ENCODE peak calls at places on chromosomes 12 and 14, in nine cellular contexts. Q is progenitor cell of endocrine pancreas; P is lower leg skin; N is hepatocyte; R is GM13977; T is HCT116; G is CD4-positive, alpha-beta T cell; B is glutamatergic neuron; U is WERI-Rb-1. X is an unnamed sample.

GRCh38 chr14:84646791-84647500 is 883.0 kb upstream of the FLRT2 start:
- DNase-seq in Q (no peak), T (no peak), P (no peak), B (no peak), U (no peak), R (no peak), N (no peak), G (no peak), X (no peak)

GRCh38 chr14:69713976-69714716 is 52.8 kb upstream of the SRSF5 start:
- DNase-seq in Q (no peak), G (no peak), P (no peak), B (no peak), R (no peak), U (peak), T (no peak), N (no peak), X (no peak)

GRCh38 chr12:84276215-84276614 is 636.4 kb downstream of the SLC6A15 start:
- DNase-seq in U (no peak), B (no peak), Q (no peak), G (no peak), N (no peak), R (no peak), P (no peak), T (no peak), X (no peak)

GRCh38 chr12:49355913-49356312 is 9.2 kb downstream of the DNAJC22 start:
- DNase-seq in R (no peak), G (no peak), P (no peak), Q (no peak), U (no peak), N (no peak), T (no peak), B (no peak), X (peak)

GRCh38 chr12:31261744-31262143 is 64.2 kb downstream of the SINHCAF start:
- DNase-seq in U (no peak), P (no peak), T (no peak), G (no peak), B (no peak), Q (no peak), R (no peak), N (no peak), X (no peak)

GRCh38 chr12:87870061-87870460 is 159.1 kb downstream of the C12orf50 start:
- DNase-seq in U (no peak), G (no peak), P (no peak), T (no peak), N (no peak), R (no peak), Q (no peak), B (no peak), X (no peak)

GRCh38 chr12:46233985-46234384 is 34.9 kb downstream of the SLC38A1 start:
- DNase-seq in P (no peak), G (no peak), N (no peak), B (no peak), U (no peak), R (no peak), Q (no peak), T (no peak), X (no peak)

GRCh38 chr12:52802442-52802841 is 6.5 kb upstream of the KRT3 start:
- DNase-seq in N (no peak), P (no peak), R (no peak), U (no peak), Q (no peak), B (no peak), T (no peak), G (no peak), X (no peak)

GRCh38 chr12:69007166-69007857 is 74.3 kb upstream of the CPM start:
- DNase-seq in R (no peak), Q (no peak), U (no peak), T (no peak), G (no peak), B (no peak), P (no peak), N (peak), X (no peak)

GRCh38 chr12:93908846-93909592 is 231.8 kb downstream of the CRADD start:
- DNase-seq in U (no peak), B (no peak), Q (no peak), N (no peak), T (no peak), R (no peak), G (no peak), P (no peak), X (no peak)

GRCh38 chr14:55628426-55628825 is 48.4 kb downstream of the KTN1 start:
- DNase-seq in R (no peak), B (no peak), U (no peak), P (no peak), G (no peak), N (no peak), Q (no peak), T (no peak), X (no peak)

GRCh38 chr14:84312551-84312950 is 1217.4 kb upstream of the FLRT2 start:
- DNase-seq in T (no peak), N (no peak), U (no peak), G (no peak), B (no peak), P (no peak), Q (no peak), R (no peak), X (no peak)

GRCh38 chr12:88237954-88238353 is 95.8 kb downstream of the TMTC3 start:
- DNase-seq in B (no peak), R (no peak), N (no peak), G (no peak), T (peak), P (no peak), U (no peak), Q (no peak), X (no peak)

GRCh38 chr14:91258021-91258618 is 13.6 kb upstream of the GPR68 start:
- DNase-seq in B (no peak), N (no peak), Q (no peak), G (no peak), P (no peak), T (no peak), R (no peak), U (peak), X (no peak)

GRCh38 chr12:87795555-87795954 is 233.6 kb downstream of the C12orf50 start:
- DNase-seq in G (no peak), P (no peak), B (no peak), U (no peak), Q (no peak), R (no peak), N (no peak), T (no peak), X (no peak)

GRCh38 chr12:126040307-126040706 is 975.1 kb downstream of the AACS start:
- DNase-seq in R (no peak), B (no peak), U (no peak), T (no peak), G (no peak), P (no peak), Q (no peak), N (no peak), X (no peak)
- TF ChIP-seq CTCF in R (no peak), B (no peak), U (no peak), T (no peak), G (no peak), P (no peak), Q (no peak), N (no peak), X (no peak)

GRCh38 chr12:78584695-78585094 is 279.9 kb upstream of the SYT1 start:
- DNase-seq in Q (no peak), P (no peak), R (no peak), N (no peak), G (no peak), U (peak), T (peak), B (no peak), X (no peak)
- TF ChIP-seq CTCF in Q (peak), P (no peak), R (peak), N (peak), G (no peak), U (peak), T (peak), B (no peak), X (peak)

DNA sequence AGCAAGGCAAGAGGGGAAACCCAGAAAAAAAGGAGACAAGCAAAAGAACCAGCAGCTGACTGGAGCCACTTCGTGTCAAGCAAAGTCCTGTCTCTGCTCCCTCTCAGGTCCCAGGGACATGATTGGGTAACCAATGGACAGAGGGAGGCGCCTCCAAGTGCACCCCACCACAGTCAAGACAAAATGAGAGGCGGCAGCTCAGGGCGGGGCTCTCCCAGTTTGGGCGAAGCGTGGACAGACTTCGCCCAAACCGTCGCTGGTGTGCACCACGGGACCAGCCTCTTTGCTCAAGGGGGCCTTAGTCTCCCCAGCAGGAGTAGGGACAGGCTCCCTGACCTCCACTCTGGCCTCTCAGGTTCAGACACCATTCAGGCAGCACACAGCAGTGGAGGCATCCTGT is 1.5 kb upstream of the BEGAIN start:
- DNase-seq in Q (no peak), N (no peak), B (peak), T (no peak), R (no peak), U (no peak), G (no peak), P (peak), X (no peak)
- TF ChIP-seq CTCF in Q (no peak), N (no peak), B (no peak), T (no peak), R (no peak), U (no peak), G (no peak), P (no peak), X (no peak)

GRCh38 chr12:102950107-102950949 is 7.1 kb upstream of the ASCL1 start:
- DNase-seq in U (peak), G (no peak), P (no peak), R (no peak), N (peak), B (peak), Q (peak), T (no peak), X (no peak)
- TF ChIP-seq CTCF in U (peak), G (no peak), P (no peak), R (peak), N (peak), B (peak), Q (peak), T (no peak), X (no peak)